ENCODE peak calls at places on chromosome 6, in five cellular contexts. T is H1, X is hepatocyte, D is mammary epithelial cell, L is fibroblast of lung. Z is an unnamed sample.

GRCh38 chr6:157148391-157149323 is 174.7 kb downstream of the TMEM242 start:
- DNase-seq in T (no peak), X (no peak), D (peak; percentile 88), L (peak; percentile 97), Z (peak; percentile 100)

GRCh38 chr6:46046558-46047169 is 31.0 kb upstream of the CLIC5 start:
- DNase-seq in T (no peak), X (no peak), D (no peak), L (no peak), Z (no peak)

GRCh38 chr6:159008656-159009288 is 8.8 kb upstream of the RSPH3 start:
- DNase-seq in T (no peak), X (peak; percentile 61), D (peak; percentile 45), L (peak; percentile 16), Z (no peak)

GRCh38 chr6:40455686-40456389 is 131.3 kb downstream of the LRFN2 start:
- DNase-seq in T (no peak), X (no peak), D (no peak), L (no peak), Z (no peak)

GRCh38 chr6:148508401-148509151 is 165.9 kb downstream of the SASH1 start:
- DNase-seq in T (no peak), X (peak; percentile 27), D (peak; percentile 58), L (peak; percentile 87), Z (no peak)

GRCh38 chr6:95143408-95144180 is 433.7 kb upstream of the MANEA start:
- DNase-seq in T (no peak), X (no peak), D (no peak), L (no peak), Z (no peak)

GRCh38 chr6:158489441-158489840 is 70.5 kb upstream of the TMEM181 start:
- DNase-seq in T (no peak), X (no peak), D (no peak), L (no peak), Z (no peak)

GRCh38 chr6:160991411-160992322 is at the start of gene MAP3K4:
- DNase-seq in T (peak; percentile 86), X (peak; percentile 90), D (peak; percentile 81), L (peak; percentile 82), Z (peak; percentile 92)

GRCh38 chr6:1901556-1901955 is 291.8 kb downstream of the FOXC1 start:
- DNase-seq in T (no peak), X (peak; percentile 21), D (peak; percentile 64), L (peak; percentile 50), Z (peak; percentile 76)

GRCh38 chr6:127397729-127398609 is 54.6 kb upstream of the ECHDC1 start:
- DNase-seq in T (no peak), X (no peak), D (no peak), L (no peak), Z (no peak)

GRCh38 chr6:2839195-2839981 is 2.3 kb downstream of the SERPINB1 start:
- DNase-seq in T (no peak), X (peak; percentile 76), D (peak; percentile 83), L (peak; percentile 78), Z (peak; percentile 88)

GRCh38 chr6:145732788-145733187 is 2.5 kb downstream of the EPM2A start:
- DNase-seq in T (no peak), X (no peak), D (no peak), L (no peak), Z (no peak)

GRCh38 chr6:1832844-1833787 is 223.4 kb downstream of the FOXC1 start:
- DNase-seq in T (no peak), X (no peak), D (no peak), L (peak; percentile 60), Z (no peak)

GRCh38 chr6:33860706-33861474 is 57.1 kb upstream of the MLN start:
- DNase-seq in T (no peak), X (no peak), D (no peak), L (no peak), Z (peak; percentile 91)

GRCh38 chr6:134419717-134420116 is 101.8 kb upstream of the SGK1 start:
- DNase-seq in T (no peak), X (no peak), D (no peak), L (peak; percentile 56), Z (no peak)

GRCh38 chr6:161242779-161243693 is 30.8 kb downstream of the AGPAT4 start:
- DNase-seq in T (peak; percentile 79), X (no peak), D (no peak), L (peak; percentile 89), Z (peak; percentile 96)

GRCh38 chr6:144151010-144151727 is 852 bp downstream of the STX11 start:
- DNase-seq in T (no peak), X (peak; percentile 28), D (peak; percentile 38), L (no peak), Z (no peak)

GRCh38 chr6:106309766-106310373 is 15.7 kb downstream of the ATG5 start:
- DNase-seq in T (no peak), X (no peak), D (peak; percentile 42), L (peak; percentile 50), Z (peak; percentile 36)

GRCh38 chr6:2344319-2344905 is 99.0 kb upstream of the GMDS start:
- DNase-seq in T (no peak), X (no peak), D (no peak), L (no peak), Z (no peak)

GRCh38 chr6:148251286-148251685 is 91.4 kb upstream of the SASH1 start:
- DNase-seq in T (no peak), X (peak; percentile 28), D (peak; percentile 52), L (peak; percentile 72), Z (peak; percentile 57)

GRCh38 chr6:29758761-29759160 is 35.5 kb downstream of the HLA-F start:
- DNase-seq in T (no peak), X (no peak), D (no peak), L (no peak), Z (no peak)

GRCh38 chr6:134436950-134437349 is 119.0 kb upstream of the SGK1 start:
- DNase-seq in T (no peak), X (no peak), D (no peak), L (no peak), Z (peak; percentile 53)

GRCh38 chr6:44715188-44715587 is 327.7 kb downstream of the CDC5L start:
- DNase-seq in T (no peak), X (peak; percentile 30), D (no peak), L (no peak), Z (no peak)

GRCh38 chr6:129493396-129493902 is 216.5 kb downstream of the ARHGAP18 start:
- DNase-seq in T (no peak), X (peak; percentile 44), D (peak; percentile 61), L (peak; percentile 72), Z (no peak)

GRCh38 chr6:107698146-107698545 is 126.0 kb downstream of the SCML4 start:
- DNase-seq in T (no peak), X (no peak), D (peak; percentile 64), L (peak; percentile 78), Z (peak; percentile 93)

GRCh38 chr6:4819706-4820283 is 43.6 kb downstream of the CDYL start:
- DNase-seq in T (no peak), X (no peak), D (no peak), L (peak; percentile 34), Z (peak; percentile 32)

GRCh38 chr6:53492860-53493634 is 51.9 kb downstream of the GCLC start:
- DNase-seq in T (peak; percentile 49), X (peak; percentile 63), D (peak; percentile 65), L (peak; percentile 71), Z (no peak)

GRCh38 chr6:82959385-82959941 is 106.2 kb downstream of the UBE3D start:
- DNase-seq in T (peak; percentile 48), X (no peak), D (no peak), L (peak; percentile 95), Z (peak; percentile 45)

GRCh38 chr6:112760831-112761230 is 413.7 kb downstream of the RFPL4B start:
- DNase-seq in T (no peak), X (no peak), D (no peak), L (peak; percentile 31), Z (no peak)

GRCh38 chr6:136846046-136846445 is 23.7 kb downstream of the PEX7 start:
- DNase-seq in T (no peak), X (peak; percentile 66), D (peak; percentile 29), L (peak; percentile 56), Z (no peak)
- TF ChIP-seq CTCF in T (peak; percentile 63), X (peak; percentile 77), D (peak; percentile 80), L (peak; percentile 60), Z (peak; percentile 71)

GRCh38 chr6:142850653-142851434 is 94.1 kb downstream of the HIVEP2 start:
- DNase-seq in T (no peak), X (no peak), D (peak; percentile 37), L (peak; percentile 65), Z (peak; percentile 30)
- H3K4me3 ChIP-seq in T (no peak overlapping the region), X (no peak overlapping the region), D (no peak overlapping the region), L (no peak overlapping the region), Z (no peak overlapping the region)

GRCh38 chr6:170211404-170212025 is 79.4 kb downstream of the DLL1 start:
- DNase-seq in T (no peak), X (no peak), D (no peak), L (no peak), Z (peak; percentile 77)

GRCh38 chr6:170209354-170210025 is 81.4 kb downstream of the DLL1 start:
- DNase-seq in T (peak; percentile 43), X (no peak), D (no peak), L (no peak), Z (peak; percentile 83)

GRCh38 chr6:170210026-170210390 is 80.9 kb downstream of the DLL1 start:
- DNase-seq in T (no peak), X (no peak), D (no peak), L (no peak), Z (peak; percentile 54)

GRCh38 chr6:170212051-170212756 is 78.7 kb downstream of the DLL1 start:
- DNase-seq in T (no peak), X (no peak), D (no peak), L (no peak), Z (peak; percentile 66)

GRCh38 chr6:170210651-170211403 is 80.1 kb downstream of the DLL1 start:
- DNase-seq in T (peak; percentile 39), X (no peak), D (no peak), L (no peak), Z (peak; percentile 80)
- H4K20me1 ChIP-seq in T (peaks cover 5% of the 10 kb centered on the region), X (no peaks in the 10 kb centered on the region), D (no peaks in the 10 kb centered on the region), L (no peaks in the 10 kb centered on the region), Z (no peaks in the 10 kb centered on the region)

GRCh38 chr6:8135276-8135675 is 32.9 kb upstream of the EEF1E1 start:
- DNase-seq in T (no peak), X (no peak), D (no peak), L (no peak), Z (no peak)

GRCh38 chr6:8132130-8132529 is 29.8 kb upstream of the EEF1E1 start:
- DNase-seq in T (peak; percentile 24), X (no peak), D (no peak), L (no peak), Z (no peak)

GRCh38 chr6:8130399-8130798 is 28.1 kb upstream of the EEF1E1 start:
- DNase-seq in T (no peak), X (no peak), D (no peak), L (no peak), Z (no peak)

GRCh38 chr6:8131265-8131897 is 29.0 kb upstream of the EEF1E1 start:
- DNase-seq in T (peak; percentile 78), X (peak; percentile 78), D (peak; percentile 53), L (peak; percentile 42), Z (peak; percentile 64)
- TF ChIP-seq CTCF in T (peak; percentile 73), X (peak; percentile 77), D (peak; percentile 44), L (peak; percentile 74), Z (peak; percentile 79)